ENCODE peak calls at places on chromosome 6, in ten cellular contexts. A is NCI-H82; W is nephron progenitor cell; D is effector CD4-positive, alpha-beta T cell; H is astrocyte of the cerebellum; S is pons; M is non-pigmented ciliary epithelial cell; B is activated T-helper 1 cell treated with Interleukin-2 at 50 U/mL for 16 hours; F is tibial nerve; Y is NCI-H2107. P is an unnamed sample.

GRCh38 chr6:11814116-11814515 is 35.5 kb upstream of the ADTRP start:
- DNase-seq in A (peak), W (no peak), D (no peak), H (no peak), S (no peak), M (no peak), B (no peak), F (no peak), Y (no peak), P (no peak)

GRCh38 chr6:167576798-167577528 is 249.7 kb upstream of the AFDN start:
- DNase-seq in A (peak), W (no peak), D (no peak), H (no peak), S (no peak), M (no peak), B (no peak), F (no peak), Y (no peak), P (no peak)

GRCh38 chr6:32886674-32887383 is 32.8 kb downstream of the PSMB9 start:
- DNase-seq in A (no peak), W (no peak), D (no peak), H (no peak), S (peak), M (peak), B (no peak), F (no peak), Y (no peak), P (no peak)

GRCh38 chr6:165661416-165662001 is 1.5 kb downstream of the PDE10A start:
- DNase-seq in A (no peak), W (peak), D (no peak), H (no peak), S (no peak), M (no peak), B (no peak), F (no peak), Y (no peak), P (no peak)

GRCh38 chr6:121826156-121826810 is 390.8 kb downstream of the GJA1 start:
- DNase-seq in A (no peak), W (no peak), D (no peak), H (peak), S (no peak), M (peak), B (no peak), F (no peak), Y (no peak), P (no peak)

GRCh38 chr6:24910850-24911712 is 24.7 kb downstream of the RIPOR2 start:
- DNase-seq in A (peak), W (peak), D (peak), H (no peak), S (no peak), M (no peak), B (peak), F (peak), Y (no peak), P (peak)

GRCh38 chr6:143449731-143450452 is 603 bp downstream of the ADAT2 start:
- DNase-seq in A (peak), W (peak), D (peak), H (peak), S (peak), M (no peak), B (no peak), F (no peak), Y (no peak), P (peak)

GRCh38 chr6:2765896-2766766 is 938 bp downstream of the WRNIP1 start:
- DNase-seq in A (peak), W (peak), D (peak), H (no peak), S (no peak), M (no peak), B (peak), F (no peak), Y (no peak), P (peak)

GRCh38 chr6:156786652-156787051 is 9.5 kb downstream of the ARID1B start:
- DNase-seq in A (no peak), W (no peak), D (no peak), H (no peak), S (no peak), M (no peak), B (no peak), F (no peak), Y (no peak), P (no peak)

GRCh38 chr6:134029495-134030455 is 22.6 kb downstream of the SLC2A12 start:
- DNase-seq in A (no peak), W (no peak), D (no peak), H (no peak), S (no peak), M (no peak), B (no peak), F (no peak), Y (no peak), P (no peak)

GRCh38 chr6:138371720-138372119 is 6.0 kb upstream of the SMIM28 start:
- DNase-seq in A (peak), W (no peak), D (no peak), H (no peak), S (no peak), M (peak), B (no peak), F (no peak), Y (no peak), P (no peak)